ENCODE peak calls at places on chromosomes 2 and 18, in seven cellular contexts. Q, W, S, P, G, X and U are unnamed samples.

GRCh38 chr18:29811519-29811918 is 1231.0 kb downstream of the DSC3 start:
- DNase-seq in G (no peak), S (no peak), Q (no peak), P (no peak), W (no peak), X (no peak), U (no peak)

GRCh38 chr18:62426191-62426488 is 96.7 kb upstream of the ZCCHC2 start:
- DNase-seq in P (no peak), W (no peak), S (no peak), X (no peak), G (no peak), Q (no peak), U (no peak)

GRCh38 chr2:178927173-178927572 is 120.0 kb upstream of the TTN start:
- DNase-seq in X (no peak), G (no peak), P (no peak), W (no peak), Q (no peak), S (no peak), U (no peak)

GRCh38 chr2:197929886-197930227 is 125.5 kb downstream of the PLCL1 start:
- DNase-seq in Q (no peak), X (no peak), S (no peak), P (no peak), G (no peak), W (no peak), U (no peak)

GRCh38 chr2:71379086-71379485 is 47.5 kb downstream of the ZNF638 start:
- DNase-seq in W (no peak), P (no peak), G (peak; percentile 17), X (no peak), Q (peak; percentile 35), S (no peak), U (no peak)

GRCh38 chr2:238913931-238914647 is 66.2 kb downstream of the TWIST2 start:
- DNase-seq in X (no peak), Q (no peak), S (peak; percentile 18), P (peak; percentile 14), W (no peak), G (no peak), U (no peak)

GRCh38 chr2:211380041-211380440 is 823.6 kb downstream of the CPS1 start:
- DNase-seq in S (no peak), G (no peak), X (no peak), W (no peak), P (no peak), Q (no peak), U (no peak)

GRCh38 chr18:32735781-32736180 is 37.0 kb downstream of the KLHL14 start:
- DNase-seq in W (no peak), G (no peak), Q (no peak), S (no peak), X (no peak), P (no peak), U (no peak)

GRCh38 chr2:221392228-221392881 is 179.7 kb downstream of the EPHA4 start:
- DNase-seq in P (no peak), W (no peak), Q (no peak), X (no peak), S (no peak), G (no peak), U (no peak)

GRCh38 chr2:98157557-98157956 is 70.6 kb downstream of the VWA3B start:
- DNase-seq in P (no peak), W (no peak), X (no peak), Q (no peak), G (no peak), S (no peak), U (no peak)

GRCh38 chr18:80067321-80067720 is 33.1 kb downstream of the RBFA start:
- DNase-seq in P (no peak), G (no peak), S (no peak), X (no peak), Q (no peak), W (no peak), U (no peak)

GRCh38 chr2:207217442-207217841 is 51.7 kb upstream of the KLF7 start:
- DNase-seq in S (no peak), P (no peak), X (no peak), G (no peak), Q (no peak), W (no peak), U (no peak)

GRCh38 chr2:78201064-78201575 is 678.9 kb upstream of the LRRTM4 start:
- DNase-seq in Q (no peak), S (no peak), G (no peak), W (no peak), X (no peak), P (no peak), U (no peak)

GRCh38 chr18:57084331-57085298 is 62.3 kb upstream of the BOD1L2 start:
- DNase-seq in W (no peak), P (no peak), X (no peak), G (no peak), S (no peak), Q (no peak), U (no peak)

GRCh38 chr2:174603280-174603679 is 5.7 kb upstream of the WIPF1 start:
- DNase-seq in G (no peak), S (no peak), Q (peak; percentile 48), P (no peak), W (peak; percentile 50), X (peak; percentile 76), U (peak; percentile 66)

GRCh38 chr18:79625195-79625923 is 54.2 kb upstream of the CTDP1 start:
- DNase-seq in G (no peak), W (no peak), Q (no peak), S (peak; percentile 17), X (no peak), P (no peak), U (no peak)

GRCh38 chr2:44746856-44747612 is 194.5 kb upstream of the SIX3 start:
- DNase-seq in Q (no peak), P (no peak), X (no peak), S (no peak), W (no peak), G (no peak), U (no peak)

GRCh38 chr2:234722176-234722575 is 225.3 kb upstream of the ARL4C start:
- DNase-seq in S (no peak), P (no peak), W (no peak), X (no peak), Q (no peak), G (no peak), U (no peak)

GRCh38 chr2:55111570-55112228 is 61.4 kb upstream of the RTN4 start:
- DNase-seq in P (peak; percentile 73), S (peak; percentile 55), Q (peak; percentile 84), G (no peak), X (peak; percentile 31), W (peak; percentile 60), U (no peak)

GRCh38 chr2:63780483-63781155 is 61.1 kb upstream of the UGP2 start:
- DNase-seq in X (no peak), S (no peak), W (no peak), Q (no peak), P (no peak), G (no peak), U (no peak)

GRCh38 chr18:2919600-2919999 is 72.8 kb downstream of the EMILIN2 start:
- DNase-seq in P (no peak), G (no peak), Q (no peak), W (no peak), X (no peak), S (no peak), U (no peak)

DNA sequence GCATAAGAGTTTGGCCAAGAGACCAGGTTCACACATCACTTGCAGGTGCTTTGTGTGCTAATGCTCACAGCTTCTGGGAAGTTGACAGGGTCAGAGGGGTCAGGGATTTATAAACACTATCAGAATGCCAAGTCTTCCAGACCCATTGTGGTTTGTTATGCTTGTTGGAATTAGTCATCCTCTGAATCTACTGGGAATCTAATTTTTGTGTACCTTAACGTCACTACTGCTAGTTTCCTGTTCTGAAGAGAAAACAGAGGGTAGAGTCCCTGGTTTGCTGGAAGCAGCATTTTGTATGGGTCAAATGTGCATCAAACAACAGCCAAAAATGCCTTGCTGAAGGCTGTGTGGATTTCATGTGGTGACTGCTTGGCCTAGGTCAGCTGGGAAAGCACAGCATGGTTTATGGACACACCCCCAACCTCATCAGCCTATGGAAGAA is 33.3 kb downstream of the ANTXR1 start:
- DNase-seq in P (no peak), X (no peak), G (peak; percentile 35), Q (peak; percentile 88), S (no peak), W (no peak), U (no peak)
- H3K27ac ChIP-seq in P (no peak overlapping the region), X (no peak overlapping the region), G (peak overlapping the region; percentile 55), Q (no peak overlapping the region), S (no peak overlapping the region), W (no peak overlapping the region), U (no peak overlapping the region)

GRCh38 chr18:45998244-45998643 is 31.1 kb upstream of the EPG5 start:
- DNase-seq in Q (no peak), S (no peak), G (no peak), W (peak; percentile 37), X (no peak), P (no peak), U (peak; percentile 3)
- H3K4me3 ChIP-seq in Q (no peak overlapping the region), S (no peak overlapping the region), G (no peak overlapping the region), W (no peak overlapping the region), X (no peak overlapping the region), P (no peak overlapping the region), U (peak overlapping the region; percentile 71)

GRCh38 chr2:216572582-216573578 is 60.3 kb upstream of the IGFBP2 start:
- DNase-seq in G (no peak), W (no peak), P (peak; percentile 79), X (peak; percentile 94), Q (no peak), S (peak; percentile 51), U (no peak)

GRCh38 chr2:216575465-216575864 is 57.8 kb upstream of the IGFBP2 start:
- DNase-seq in W (no peak), Q (no peak), G (no peak), X (no peak), S (no peak), P (no peak), U (no peak)

GRCh38 chr2:216574586-216574985 is 58.6 kb upstream of the IGFBP2 start:
- DNase-seq in W (no peak), X (no peak), P (no peak), Q (no peak), S (no peak), G (no peak), U (no peak)

GRCh38 chr2:216571909-216572513 is 61.2 kb upstream of the IGFBP2 start:
- DNase-seq in X (no peak), W (no peak), G (no peak), P (no peak), Q (no peak), S (no peak), U (no peak)

GRCh38 chr2:216574046-216574445 is 59.2 kb upstream of the IGFBP2 start:
- DNase-seq in Q (no peak), S (no peak), X (no peak), G (no peak), P (no peak), W (no peak), U (no peak)
- H3K4me1 ChIP-seq in Q (peaks cover 3% of the 10 kb centered on the region), S (peaks cover 7% of the 10 kb centered on the region), X (peaks cover 22% of the 10 kb centered on the region), G (no peaks in the 10 kb centered on the region), P (no peaks in the 10 kb centered on the region), W (peaks cover 30% of the 10 kb centered on the region), U (no peaks in the 10 kb centered on the region)

DNA sequence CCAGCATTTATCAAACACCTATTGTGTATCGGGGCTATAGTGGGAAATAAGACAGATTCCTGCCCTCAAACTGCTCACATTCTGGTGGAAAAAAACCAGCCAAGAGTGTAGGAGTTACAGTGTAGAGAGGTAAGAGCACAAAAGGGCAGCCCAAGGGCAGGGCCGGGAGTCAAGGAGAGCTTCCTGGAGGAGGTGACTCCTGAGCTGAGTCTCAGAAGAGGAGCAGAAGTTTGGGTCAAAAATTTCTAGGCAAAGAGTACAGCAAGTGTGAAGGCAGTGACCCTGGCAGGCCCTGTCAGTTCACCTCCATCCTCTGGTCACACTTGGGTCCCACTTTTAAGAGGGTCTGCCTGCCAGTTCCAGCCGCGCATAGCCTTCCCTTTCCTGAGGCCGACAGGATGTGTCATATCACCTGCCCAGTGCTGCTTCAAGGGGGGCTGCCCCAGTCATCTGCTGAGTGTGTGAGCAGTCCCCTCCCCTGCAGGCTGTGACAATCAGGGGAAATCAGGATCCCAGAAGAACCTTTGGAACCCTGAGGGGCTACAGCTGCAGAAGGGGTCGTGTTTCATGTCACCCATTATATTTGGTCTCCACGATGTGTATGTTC is 118.4 kb downstream of the GLI2 start:
- DNase-seq in X (no peak), P (no peak), G (no peak), S (no peak), W (no peak), Q (no peak), U (no peak)
- H3K27ac ChIP-seq in X (no peak overlapping the region), P (no peak overlapping the region), G (no peak overlapping the region), S (no peak overlapping the region), W (no peak overlapping the region), Q (no peak overlapping the region), U (no peak overlapping the region)